ENCODE peak calls at places on chromosomes 16 and 17, in ten cellular contexts. O is GM23338, Y is uterus, Z is ascending aorta, W is H1, E is thyroid gland, D is cardiac muscle cell, U is heart left ventricle, L is stomach, V is right lobe of liver. I is an unnamed sample. For H3K36me3, the result is how much of the 10 kb centered on the place peaks cover.

GRCh38 chr17:73228748-73229236 is 32.9 kb downstream of the CPSF4L start:
- DNase-seq in Y (peak), W (no peak), E (peak), O (peak), V (peak), L (peak), Z (peak), U (peak), D (no peak), I (peak)

GRCh38 chr17:10349403-10349802 is 23.4 kb downstream of the MYH13 start:
- DNase-seq in D (no peak), O (peak), Y (no peak), U (no peak), Z (no peak), L (no peak), E (no peak), W (peak), V (no peak), I (no peak)

GRCh38 chr17:39926588-39927100 is 757 bp downstream of the ORMDL3 start:
- DNase-seq in E (peak), Z (peak), W (no peak), V (peak), L (peak), Y (peak), D (peak), O (peak), U (peak), I (peak)

GRCh38 chr16:3773663-3774062 is 56.3 kb upstream of the TRAP1 start:
- DNase-seq in O (no peak), Z (no peak), E (no peak), D (no peak), W (no peak), L (no peak), V (no peak), Y (no peak), U (no peak), I (no peak)

GRCh38 chr16:82796047-82796446 is 169.3 kb downstream of the CDH13 start:
- DNase-seq in D (no peak), U (no peak), L (no peak), E (no peak), W (no peak), V (no peak), Y (no peak), Z (no peak), O (no peak), I (no peak)

GRCh38 chr17:33234930-33235685 is 58.0 kb downstream of the ASIC2 start:
- DNase-seq in E (peak), L (peak), V (peak), Y (peak), Z (peak), O (no peak), U (peak), W (no peak), D (no peak), I (peak)

GRCh38 chr16:88957887-88958577 is 19.0 kb downstream of the CBFA2T3 start:
- DNase-seq in Z (no peak), D (no peak), W (no peak), Y (no peak), O (no peak), L (no peak), V (peak), U (no peak), E (no peak), I (no peak)

GRCh38 chr16:9092963-9093477 is 1.6 kb downstream of the HAPSTR1 start:
- DNase-seq in Y (peak), O (peak), Z (no peak), V (peak), W (peak), L (peak), U (peak), E (peak), D (peak), I (peak)

GRCh38 chr17:3808701-3809100 is 7.7 kb upstream of the ITGAE start:
- DNase-seq in O (no peak), W (no peak), U (no peak), Z (no peak), E (no peak), L (no peak), D (no peak), Y (no peak), V (no peak), I (no peak)

GRCh38 chr16:77171750-77172635 is 19.0 kb upstream of the MON1B start:
- DNase-seq in O (peak), Z (no peak), W (no peak), V (no peak), Y (no peak), D (peak), U (no peak), E (no peak), L (no peak), I (no peak)

GRCh38 chr16:50677351-50677750 is 3.8 kb downstream of the SNX20 start:
- DNase-seq in O (peak), W (peak), D (no peak), Y (no peak), E (no peak), V (no peak), L (no peak), U (no peak), Z (no peak), I (no peak)

GRCh38 chr16:12688972-12689850 is 114.5 kb downstream of the CPPED1 start:
- DNase-seq in L (no peak), O (no peak), Y (no peak), D (no peak), Z (no peak), E (no peak), V (no peak), U (no peak), W (no peak), I (no peak)

GRCh38 chr17:63930951-63931575 is 1.1 kb downstream of the CD79B start:
- DNase-seq in V (peak), U (peak), Y (peak), Z (peak), L (peak), D (no peak), O (peak), W (peak), E (peak), I (peak)

GRCh38 chr17:59400858-59401257 is 69.4 kb downstream of the YPEL2 start:
- DNase-seq in W (no peak), V (no peak), D (no peak), Y (no peak), U (no peak), E (no peak), Z (no peak), O (no peak), L (no peak), I (no peak)

GRCh38 chr17:31074772-31075538 is 19.8 kb upstream of the NF1 start:
- DNase-seq in Z (peak), O (peak), Y (no peak), U (no peak), W (peak), D (peak), L (no peak), E (peak), V (no peak), I (no peak)

GRCh38 chr16:27505297-27506236 is 44.1 kb downstream of the GTF3C1 start:
- DNase-seq in Z (no peak), L (no peak), E (no peak), W (no peak), V (no peak), Y (no peak), D (no peak), U (no peak), O (no peak), I (no peak)

GRCh38 chr17:15397605-15398004 is 56.2 kb upstream of the TEKT3 start:
- DNase-seq in Z (no peak), L (no peak), U (no peak), W (no peak), V (no peak), Y (no peak), D (no peak), E (no peak), O (no peak), I (no peak)

GRCh38 chr17:46818319-46818928 is at the start of gene WNT3:
- DNase-seq in E (no peak), U (no peak), Z (no peak), O (peak), Y (no peak), L (no peak), V (peak), D (peak), W (peak), I (no peak)

GRCh38 chr16:25045696-25046381 is 30.7 kb upstream of the ARHGAP17 start:
- DNase-seq in Z (no peak), L (no peak), Y (no peak), V (no peak), E (no peak), U (no peak), O (no peak), D (no peak), W (no peak), I (no peak)

GRCh38 chr17:51650772-51651171 is 390.4 kb downstream of the UTP18 start:
- DNase-seq in W (no peak), Z (no peak), D (no peak), V (no peak), U (no peak), Y (no peak), L (no peak), E (no peak), O (no peak), I (no peak)

GRCh38 chr17:57045868-57046671 is 39.0 kb upstream of the AKAP1 start:
- DNase-seq in Y (no peak), D (no peak), E (no peak), U (peak), L (peak), V (peak), O (peak), W (no peak), Z (peak), I (peak)

GRCh38 chr16:1514507-1514906 is 19.0 kb upstream of the TMEM204 start:
- DNase-seq in Y (no peak), L (no peak), W (no peak), O (no peak), E (no peak), V (no peak), D (no peak), Z (no peak), U (no peak), I (no peak)

GRCh38 chr17:64412944-64413381 is 22.3 kb upstream of the PECAM1 start:
- DNase-seq in O (peak), U (no peak), W (no peak), E (no peak), Z (peak), V (no peak), D (no peak), Y (no peak), L (no peak), I (no peak)

GRCh38 chr17:20010099-20010863 is 1.1 kb downstream of the SPECC1 start:
- DNase-seq in V (peak), L (peak), Y (peak), D (peak), Z (peak), W (no peak), O (peak), E (peak), U (peak), I (no peak)

DNA sequence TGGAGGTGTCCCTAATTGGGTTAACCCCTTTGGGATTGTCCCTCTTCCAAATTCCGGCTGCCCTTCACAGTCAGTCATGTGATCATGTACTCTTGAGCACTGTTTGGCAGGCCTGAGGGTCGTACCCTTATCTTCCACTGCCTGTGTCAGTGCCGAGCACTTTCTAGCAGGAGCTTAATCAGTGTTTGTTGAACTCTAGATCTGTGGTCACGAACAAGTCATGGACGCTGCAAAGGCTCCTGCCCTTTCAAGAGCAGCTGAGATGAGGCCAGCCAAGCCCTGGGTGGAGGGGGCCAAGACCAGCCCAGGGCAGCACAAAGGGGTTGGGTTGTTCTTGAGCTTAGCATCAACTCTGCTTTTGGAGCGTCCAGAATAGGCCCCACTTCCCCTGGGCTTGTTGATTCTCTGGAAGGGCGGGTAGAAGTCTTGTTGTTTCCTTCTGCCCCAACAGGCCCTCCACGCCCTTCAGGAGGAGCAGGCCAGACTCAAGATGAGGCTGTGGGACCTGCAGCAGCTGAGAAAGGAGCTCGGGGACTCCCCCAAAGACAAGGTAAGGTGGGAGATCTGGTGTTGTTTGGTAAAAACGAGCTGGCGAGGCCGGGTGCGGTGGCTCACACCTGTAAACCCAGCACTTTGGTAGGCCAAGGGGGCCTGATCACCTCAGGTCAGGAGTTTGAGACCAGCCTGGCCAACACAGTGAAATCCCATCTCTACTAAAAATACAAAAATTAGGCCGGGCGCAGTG is 5.3 kb downstream of the IFI35 start:
- DNase-seq in V (no peak), U (no peak), O (no peak), Z (no peak), Y (no peak), D (peak), W (no peak), E (no peak), L (no peak), I (no peak)
- H3K27ac ChIP-seq in V (no peak), U (no peak), O (no peak), Z (no peak), Y (no peak), D (peak), W (no peak), E (peak), L (peak), I (no peak)

GRCh38 chr17:50211249-50212120 is 10.1 kb upstream of the COL1A1 start:
- DNase-seq in D (no peak), U (no peak), L (no peak), Z (peak), Y (peak), O (no peak), E (no peak), W (peak), V (no peak), I (no peak)
- TF ChIP-seq CTCF in D (no peak), U (no peak), L (no peak), Z (no peak), Y (no peak), O (no peak), E (no peak), W (no peak), V (no peak), I (no peak)

DNA sequence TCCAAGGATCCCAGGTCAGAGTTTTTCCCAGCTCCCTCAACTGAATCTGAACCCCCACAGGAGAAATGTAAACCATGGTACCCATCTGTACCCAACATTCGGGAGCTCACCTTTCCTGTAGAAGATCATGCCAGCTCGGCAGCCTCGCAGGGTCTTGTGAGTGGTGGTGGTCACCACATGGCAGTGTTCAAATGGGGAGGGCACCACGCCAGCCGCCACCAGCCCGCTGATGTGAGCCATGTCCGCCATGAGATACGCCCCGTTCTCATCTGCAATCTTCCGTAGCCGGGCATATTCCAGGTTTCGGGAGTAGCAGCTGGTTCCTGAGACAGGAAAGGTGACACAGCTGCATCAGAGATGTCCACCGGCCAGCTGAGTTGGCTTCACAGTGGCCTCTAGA is 23.4 kb downstream of the SHMT1 start:
- DNase-seq in D (no peak), U (no peak), E (no peak), L (no peak), W (no peak), Z (no peak), V (no peak), Y (no peak), O (no peak), I (no peak)
- H3K36me3 ChIP-seq in D (under half), U (under half), E (under half), L (half or more), W (half or more), Z (under half), V (under half), Y (under half), O (half or more), I (under half)

GRCh38 chr16:75011634-75012307 is 12.9 kb downstream of the ZNRF1 start:
- DNase-seq in U (no peak), D (no peak), Y (peak), Z (peak), E (no peak), L (no peak), W (no peak), O (no peak), V (no peak), I (no peak)
- H3K27ac ChIP-seq in U (peak), D (peak), Y (peak), Z (peak), E (peak), L (peak), W (no peak), O (peak), V (peak), I (peak)

DNA sequence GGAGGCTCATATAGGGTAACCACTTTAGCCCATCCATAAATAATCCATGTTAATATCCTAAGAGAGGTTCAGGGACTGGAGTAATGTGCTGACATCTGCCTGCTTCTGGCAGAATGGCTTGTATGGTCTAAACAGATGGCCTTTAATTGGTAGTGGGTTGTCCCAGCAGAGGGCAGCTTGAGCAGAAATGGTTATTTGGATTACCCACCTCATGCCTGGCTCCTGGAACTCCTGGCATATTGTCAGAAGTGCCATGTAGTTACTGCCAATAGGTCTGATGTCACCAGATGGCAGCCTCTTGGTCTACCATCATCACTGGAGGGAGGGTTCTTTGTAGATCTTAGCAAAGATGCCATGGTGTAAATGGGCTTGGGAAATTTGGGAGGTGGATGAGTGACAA is 157.5 kb upstream of the SOX9 start:
- DNase-seq in V (no peak), D (no peak), W (no peak), O (no peak), Z (no peak), E (no peak), L (no peak), Y (no peak), U (no peak), I (no peak)
- TF ChIP-seq CTCF in V (no peak), D (no peak), W (no peak), O (peak), Z (no peak), E (no peak), L (no peak), Y (no peak), U (no peak), I (no peak)

GRCh38 chr17:78206298-78206697 is 7.8 kb upstream of the BIRC5 start:
- DNase-seq in D (no peak), L (no peak), E (no peak), V (no peak), W (no peak), U (no peak), Y (no peak), O (peak), Z (no peak), I (no peak)
- H3K36me3 ChIP-seq in D (under half), L (under half), E (under half), V (under half), W (under half), U (under half), Y (under half), O (under half), Z (under half), I (under half)

I was measured in lung.